ENCODE peak calls at places on chromosomes 5 and 9, in six cellular contexts. One of them, this sample, is unnamed.

GRCh38 chr5:60961685-60962084 is 16.7 kb downstream of the NDUFAF2 start:
- DNase-seq in H9: no peak
- DNase-seq in H1: no peak
- DNase-seq in IMR-90: peak
- DNase-seq in mesendoderm: peak
- DNase-seq in neuronal stem cell: no peak
- DNase-seq in this sample: peak

GRCh38 chr5:93062548-93062947 is 518.5 kb downstream of the NR2F1-AS1 start:
- DNase-seq in IMR-90: no peak
- DNase-seq in H9: no peak
- DNase-seq in neuronal stem cell: no peak
- DNase-seq in mesendoderm: peak
- DNase-seq in H1: no peak
- DNase-seq in this sample: no peak

GRCh38 chr5:138775034-138775433 is 21.8 kb downstream of the CTNNA1 start:
- DNase-seq in mesendoderm: no peak
- DNase-seq in neuronal stem cell: no peak
- DNase-seq in H9: no peak
- DNase-seq in H1: no peak
- DNase-seq in IMR-90: no peak
- DNase-seq in this sample: no peak

GRCh38 chr5:134132372-134133212 is 18.1 kb downstream of the TCF7 start:
- DNase-seq in H9: peak
- DNase-seq in neuronal stem cell: no peak
- DNase-seq in IMR-90: no peak
- DNase-seq in H1: peak
- DNase-seq in mesendoderm: peak
- DNase-seq in this sample: no peak

GRCh38 chr5:62569466-62569865 is 9.2 kb upstream of the LRRC70 start:
- DNase-seq in H9: no peak
- DNase-seq in neuronal stem cell: no peak
- DNase-seq in mesendoderm: no peak
- DNase-seq in H1: no peak
- DNase-seq in IMR-90: no peak
- DNase-seq in this sample: no peak

GRCh38 chr9:86126998-86127972 is 27.9 kb upstream of the GOLM1 start:
- DNase-seq in H1: peak
- DNase-seq in neuronal stem cell: peak
- DNase-seq in IMR-90: peak
- DNase-seq in H9: peak
- DNase-seq in mesendoderm: peak
- DNase-seq in this sample: peak

GRCh38 chr9:94719878-94720277 is 6.6 kb upstream of the AOPEP start:
- DNase-seq in IMR-90: no peak
- DNase-seq in neuronal stem cell: no peak
- DNase-seq in H1: no peak
- DNase-seq in H9: no peak
- DNase-seq in mesendoderm: no peak
- DNase-seq in this sample: no peak

GRCh38 chr9:16252631-16253030 is 617.8 kb downstream of the BNC2 start:
- DNase-seq in mesendoderm: peak
- DNase-seq in H9: peak
- DNase-seq in IMR-90: no peak
- DNase-seq in neuronal stem cell: peak
- DNase-seq in H1: no peak
- DNase-seq in this sample: no peak

GRCh38 chr9:131254107-131254491 is 22.2 kb downstream of the FAM78A start:
- DNase-seq in IMR-90: no peak
- DNase-seq in H9: no peak
- DNase-seq in H1: no peak
- DNase-seq in mesendoderm: no peak
- DNase-seq in neuronal stem cell: no peak
- DNase-seq in this sample: peak

GRCh38 chr5:50501510-50502209 is 60.6 kb upstream of the EMB start:
- DNase-seq in H9: no peak
- DNase-seq in H1: no peak
- DNase-seq in IMR-90: no peak
- DNase-seq in neuronal stem cell: no peak
- DNase-seq in mesendoderm: no peak
- DNase-seq in this sample: peak

GRCh38 chr9:93129691-93130500 is 4.2 kb downstream of the NINJ1 start:
- DNase-seq in IMR-90: no peak
- DNase-seq in H9: no peak
- DNase-seq in neuronal stem cell: no peak
- DNase-seq in mesendoderm: no peak
- DNase-seq in H1: no peak
- DNase-seq in this sample: no peak

GRCh38 chr9:107557236-107557990 is 67.8 kb upstream of the KLF4 start:
- DNase-seq in mesendoderm: no peak
- DNase-seq in IMR-90: peak
- DNase-seq in H9: no peak
- DNase-seq in neuronal stem cell: no peak
- DNase-seq in H1: no peak
- DNase-seq in this sample: peak

GRCh38 chr5:157732130-157732783 is 1.0 kb downstream of the THG1L start:
- DNase-seq in neuronal stem cell: no peak
- DNase-seq in H1: no peak
- DNase-seq in IMR-90: no peak
- DNase-seq in H9: no peak
- DNase-seq in mesendoderm: no peak
- DNase-seq in this sample: no peak

GRCh38 chr5:107546685-107547084 is 124.1 kb downstream of the EFNA5 start:
- DNase-seq in neuronal stem cell: no peak
- DNase-seq in H1: no peak
- DNase-seq in mesendoderm: no peak
- DNase-seq in H9: no peak
- DNase-seq in IMR-90: no peak
- DNase-seq in this sample: no peak

GRCh38 chr9:108618906-108619550 is 236.8 kb downstream of the ACTL7B start:
- DNase-seq in IMR-90: no peak
- DNase-seq in H9: no peak
- DNase-seq in mesendoderm: no peak
- DNase-seq in H1: no peak
- DNase-seq in neuronal stem cell: no peak
- DNase-seq in this sample: no peak

GRCh38 chr5:143001764-143002351 is 231.7 kb downstream of the ARHGAP26 start:
- DNase-seq in mesendoderm: peak
- DNase-seq in IMR-90: peak
- DNase-seq in H9: no peak
- DNase-seq in neuronal stem cell: no peak
- DNase-seq in H1: no peak
- DNase-seq in this sample: peak

GRCh38 chr5:1516615-1517601 is 6.9 kb downstream of the LPCAT1 start:
- DNase-seq in H1: peak
- DNase-seq in mesendoderm: peak
- DNase-seq in neuronal stem cell: no peak
- DNase-seq in IMR-90: peak
- DNase-seq in H9: peak
- DNase-seq in this sample: peak

GRCh38 chr9:136995772-136996308 is 528 bp downstream of the CLIC3 start:
- DNase-seq in H1: no peak
- DNase-seq in H9: no peak
- DNase-seq in mesendoderm: no peak
- DNase-seq in IMR-90: peak
- DNase-seq in neuronal stem cell: no peak
- DNase-seq in this sample: no peak

GRCh38 chr9:134396825-134397224 is 70.6 kb downstream of the RXRA start:
- DNase-seq in H1: no peak
- DNase-seq in mesendoderm: no peak
- DNase-seq in IMR-90: no peak
- DNase-seq in H9: no peak
- DNase-seq in neuronal stem cell: no peak
- DNase-seq in this sample: no peak

GRCh38 chr9:19464764-19465570 is 56.2 kb downstream of the ACER2 start:
- DNase-seq in IMR-90: peak
- DNase-seq in neuronal stem cell: peak
- DNase-seq in H9: peak
- DNase-seq in H1: peak
- DNase-seq in mesendoderm: peak
- DNase-seq in this sample: peak

GRCh38 chr5:71743135-71743534 is 24.1 kb downstream of the CARTPT start:
- DNase-seq in H9: no peak
- DNase-seq in neuronal stem cell: no peak
- DNase-seq in H1: no peak
- DNase-seq in mesendoderm: no peak
- DNase-seq in IMR-90: no peak
- DNase-seq in this sample: peak

GRCh38 chr5:78799254-78800017 is 150.9 kb upstream of the LHFPL2 start:
- DNase-seq in IMR-90: peak
- DNase-seq in neuronal stem cell: no peak
- DNase-seq in H1: no peak
- DNase-seq in H9: no peak
- DNase-seq in mesendoderm: no peak
- DNase-seq in this sample: peak

GRCh38 chr5:177598477-177598876 is 1.5 kb upstream of the B4GALT7 start:
- DNase-seq in H1: no peak
- DNase-seq in H9: no peak
- DNase-seq in IMR-90: no peak
- DNase-seq in mesendoderm: no peak
- DNase-seq in neuronal stem cell: no peak
- DNase-seq in this sample: no peak

GRCh38 chr9:2427016-2427891 is 194.3 kb upstream of the VLDLR start:
- DNase-seq in IMR-90: no peak
- DNase-seq in neuronal stem cell: no peak
- DNase-seq in mesendoderm: no peak
- DNase-seq in H9: no peak
- DNase-seq in H1: no peak
- DNase-seq in this sample: no peak

GRCh38 chr5:134466241-134467069 is 54.8 kb upstream of the CDKN2AIPNL start:
- DNase-seq in H9: peak
- DNase-seq in H1: peak
- DNase-seq in mesendoderm: peak
- DNase-seq in IMR-90: peak
- DNase-seq in neuronal stem cell: peak
- DNase-seq in this sample: peak

GRCh38 chr9:128011071-128011817 is 30.5 kb upstream of the EEIG1 start:
- DNase-seq in IMR-90: no peak
- DNase-seq in mesendoderm: no peak
- DNase-seq in H9: no peak
- DNase-seq in neuronal stem cell: no peak
- DNase-seq in H1: peak
- DNase-seq in this sample: no peak
- H2AK5ac ChIP-seq in IMR-90: no peak
- H2AK5ac ChIP-seq in mesendoderm: no peak
- H2AK5ac ChIP-seq in H9: no peak
- H2AK5ac ChIP-seq in neuronal stem cell: no peak
- H2AK5ac ChIP-seq in H1: no peak
- H2AK5ac ChIP-seq in this sample: no peak

DNA sequence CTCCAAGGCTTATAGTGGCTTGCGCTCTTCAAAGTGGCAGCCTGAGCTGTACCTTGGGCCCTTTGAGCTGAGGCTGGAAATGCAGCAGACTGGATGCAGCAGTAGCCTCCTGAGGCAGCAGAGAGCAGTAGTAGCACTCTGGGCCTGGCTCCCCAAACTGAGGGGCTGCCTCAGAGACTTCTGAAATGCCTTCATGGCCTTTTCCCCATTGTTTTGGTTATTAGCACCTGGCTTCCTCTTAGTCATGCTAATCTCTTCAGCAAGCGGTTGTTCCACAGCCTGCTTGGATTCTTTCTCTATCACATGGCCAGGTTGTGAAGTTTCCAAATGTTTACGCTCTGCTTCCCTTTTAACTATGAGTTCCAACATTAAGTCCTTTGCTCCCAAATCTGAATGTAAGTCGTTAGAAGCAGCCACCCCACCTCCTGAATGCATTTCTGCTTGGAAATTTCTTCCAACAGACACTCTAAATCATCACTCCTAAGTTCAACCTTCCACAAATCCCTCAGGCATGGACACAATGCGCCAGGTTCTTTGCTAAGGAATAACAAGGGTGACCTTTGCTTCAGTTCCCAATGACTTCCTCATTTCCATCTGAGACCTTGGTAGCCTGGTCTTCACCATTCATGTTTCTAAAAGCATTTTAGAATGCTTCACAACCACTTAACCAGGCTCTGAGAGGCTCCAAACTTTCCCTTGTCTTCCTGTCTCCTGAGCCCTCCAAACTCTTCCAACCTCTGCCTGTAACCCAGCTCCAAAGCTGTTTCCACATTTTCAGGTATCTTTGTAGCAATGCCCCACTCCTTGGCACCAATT is 145.8 kb downstream of the ZDHHC21 start:
- DNase-seq in mesendoderm: peak
- DNase-seq in H9: peak
- DNase-seq in neuronal stem cell: no peak
- DNase-seq in H1: peak
- DNase-seq in IMR-90: no peak
- DNase-seq in this sample: no peak
- H3K23ac ChIP-seq in mesendoderm: no peak
- H3K23ac ChIP-seq in H9: no peak
- H3K23ac ChIP-seq in neuronal stem cell: no peak
- H3K23ac ChIP-seq in H1: no peak
- H3K23ac ChIP-seq in IMR-90: no peak
- H3K23ac ChIP-seq in this sample: no peak

DNA sequence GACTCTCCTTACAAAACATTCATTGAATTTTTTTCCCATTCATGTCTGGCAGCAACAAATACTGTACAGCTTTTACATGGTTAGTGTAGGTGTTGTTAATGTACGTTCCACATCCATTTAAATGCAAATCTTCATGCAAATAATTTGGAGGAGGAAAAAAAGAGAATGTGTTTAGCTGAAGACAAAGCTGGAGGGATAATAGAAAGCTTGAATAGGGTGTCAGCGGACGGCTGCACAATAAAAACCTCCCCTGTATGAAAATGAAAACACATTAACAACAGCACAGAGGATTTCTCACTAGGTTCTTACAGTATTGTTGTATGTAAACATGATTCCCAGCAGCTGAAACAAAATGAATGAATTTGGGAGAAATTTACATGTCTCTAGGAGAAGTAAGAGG is 231.5 kb downstream of the ZNF608 start:
- DNase-seq in neuronal stem cell: no peak
- DNase-seq in H1: no peak
- DNase-seq in H9: no peak
- DNase-seq in mesendoderm: no peak
- DNase-seq in IMR-90: no peak
- DNase-seq in this sample: no peak
- H2BK5ac ChIP-seq in neuronal stem cell: no peak
- H2BK5ac ChIP-seq in H1: no peak
- H2BK5ac ChIP-seq in H9: no peak
- H2BK5ac ChIP-seq in mesendoderm: no peak
- H2BK5ac ChIP-seq in IMR-90: no peak
- H2BK5ac ChIP-seq in this sample: no peak

GRCh38 chr9:116683535-116683934 is 3.6 kb upstream of the TRIM32 start:
- DNase-seq in H9: no peak
- DNase-seq in H1: no peak
- DNase-seq in mesendoderm: peak
- DNase-seq in IMR-90: no peak
- DNase-seq in neuronal stem cell: no peak
- DNase-seq in this sample: no peak

GRCh38 chr9:116687762-116688160 is 656 bp downstream of the TRIM32 start:
- DNase-seq in H9: no peak
- DNase-seq in neuronal stem cell: no peak
- DNase-seq in IMR-90: no peak
- DNase-seq in mesendoderm: peak
- DNase-seq in H1: no peak
- DNase-seq in this sample: no peak

GRCh38 chr9:116687074-116687761 is at the start of gene TRIM32:
- DNase-seq in H9: peak
- DNase-seq in IMR-90: peak
- DNase-seq in mesendoderm: peak
- DNase-seq in neuronal stem cell: peak
- DNase-seq in H1: peak
- DNase-seq in this sample: peak

GRCh38 chr9:116686693-116687073 is 422 bp upstream of the TRIM32 start:
- DNase-seq in IMR-90: peak
- DNase-seq in H1: no peak
- DNase-seq in neuronal stem cell: no peak
- DNase-seq in mesendoderm: no peak
- DNase-seq in H9: peak
- DNase-seq in this sample: no peak

GRCh38 chr9:116686135-116686534 is 970 bp upstream of the TRIM32 start:
- DNase-seq in mesendoderm: no peak
- DNase-seq in H1: no peak
- DNase-seq in neuronal stem cell: no peak
- DNase-seq in H9: no peak
- DNase-seq in IMR-90: peak
- DNase-seq in this sample: peak
- H2AK5ac ChIP-seq in mesendoderm: no peak
- H2AK5ac ChIP-seq in H1: no peak
- H2AK5ac ChIP-seq in neuronal stem cell: no peak
- H2AK5ac ChIP-seq in H9: no peak
- H2AK5ac ChIP-seq in IMR-90: peak
- H2AK5ac ChIP-seq in this sample: no peak

This sample was measured in mesenchymal stem cell.